ENCODE peak calls at places on chromosomes 2 and 18, in nine cellular contexts. A, F, G, E, P, I, N, O and K are unnamed samples.

GRCh38 chr2:71101656-71102055 is 28.4 kb downstream of the MCEE start:
- DNase-seq in P (no peak), F (no peak), I (no peak), N (peak), G (no peak), O (no peak), E (peak), A (peak), K (peak)

GRCh38 chr2:203706403-203706802 is at the start of gene CD28:
- DNase-seq in O (no peak), E (no peak), F (no peak), P (no peak), G (no peak), N (no peak), A (no peak), I (no peak), K (no peak)

GRCh38 chr2:26492749-26493515 is 15.0 kb upstream of the OTOF start:
- DNase-seq in G (no peak), O (no peak), N (no peak), E (no peak), I (no peak), F (no peak), P (no peak), A (no peak), K (no peak)

GRCh38 chr2:23445450-23445868 is 60.5 kb downstream of the KLHL29 start:
- DNase-seq in F (peak), O (peak), P (no peak), A (peak), N (no peak), I (no peak), E (peak), G (no peak), K (peak)

GRCh38 chr2:202035089-202035940 is 1.7 kb downstream of the FZD7 start:
- DNase-seq in P (peak), A (peak), G (no peak), I (peak), O (peak), N (no peak), E (peak), F (peak), K (peak)

GRCh38 chr2:27916293-27917015 is 25.9 kb downstream of the BABAM2 start:
- DNase-seq in I (no peak), N (no peak), A (no peak), F (no peak), G (no peak), P (no peak), O (no peak), E (no peak), K (no peak)

GRCh38 chr2:132632000-132632649 is 37.9 kb downstream of the LYPD1 start:
- DNase-seq in O (no peak), E (no peak), A (no peak), G (no peak), I (no peak), N (peak), P (no peak), F (no peak), K (peak)

GRCh38 chr18:58862851-58863538 is 1.7 kb upstream of the ZNF532 start:
- DNase-seq in I (peak), G (no peak), O (peak), F (no peak), E (peak), N (no peak), A (peak), P (no peak), K (peak)

GRCh38 chr2:53630001-53630606 is 137.5 kb upstream of the CHAC2 start:
- DNase-seq in E (peak), A (no peak), N (no peak), G (no peak), P (no peak), I (no peak), O (no peak), F (no peak), K (no peak)

GRCh38 chr2:191889924-191890323 is 43.0 kb upstream of the CAVIN2 start:
- DNase-seq in O (no peak), G (no peak), N (no peak), I (no peak), A (no peak), E (no peak), P (no peak), F (no peak), K (no peak)

GRCh38 chr2:45872211-45872610 is 220.7 kb downstream of the PRKCE start:
- DNase-seq in O (no peak), G (no peak), F (no peak), A (no peak), I (no peak), P (no peak), N (no peak), E (no peak), K (peak)

GRCh38 chr2:155368934-155369333 is 670.4 kb downstream of the KCNJ3 start:
- DNase-seq in E (peak), N (no peak), F (no peak), G (no peak), A (peak), O (no peak), P (no peak), I (no peak), K (peak)

GRCh38 chr2:178650554-178650953 is 156.7 kb downstream of the TTN start:
- DNase-seq in O (no peak), N (no peak), G (no peak), A (no peak), F (no peak), E (no peak), I (no peak), P (no peak), K (no peak)

GRCh38 chr2:218995972-218996644 is 2.9 kb upstream of the CRYBA2 start:
- DNase-seq in N (no peak), I (peak), P (peak), O (peak), A (peak), E (peak), G (no peak), F (no peak), K (peak)

GRCh38 chr18:30072609-30073385 is 969.7 kb downstream of the DSC3 start:
- DNase-seq in O (no peak), N (no peak), E (no peak), P (no peak), F (no peak), G (no peak), I (no peak), A (no peak), K (no peak)

GRCh38 chr2:83282067-83282795 is 1176.8 kb downstream of the SUCLG1 start:
- DNase-seq in P (no peak), E (no peak), I (no peak), F (no peak), N (no peak), A (no peak), O (no peak), G (no peak), K (no peak)

GRCh38 chr18:8453528-8453927 is 155.7 kb upstream of the RAB12 start:
- DNase-seq in I (no peak), E (no peak), A (no peak), P (no peak), N (no peak), O (no peak), G (no peak), F (peak), K (no peak)

GRCh38 chr18:75406491-75407445 is 20.7 kb downstream of the SMIM21 start:
- DNase-seq in O (no peak), F (no peak), A (peak), I (no peak), N (no peak), P (no peak), E (no peak), G (no peak), K (peak)

GRCh38 chr2:128644156-128644555 is 325.5 kb upstream of the HS6ST1 start:
- DNase-seq in A (no peak), O (peak), I (no peak), P (no peak), F (no peak), E (no peak), G (no peak), N (no peak), K (no peak)

GRCh38 chr2:6474368-6475140 is 391.2 kb downstream of the CMPK2 start:
- DNase-seq in N (no peak), I (no peak), F (no peak), G (no peak), E (no peak), P (no peak), O (no peak), A (no peak), K (no peak)

GRCh38 chr2:106158871-106159270 is 35.2 kb downstream of the UXS1 start:
- DNase-seq in N (no peak), P (no peak), G (no peak), O (no peak), I (no peak), F (no peak), E (no peak), A (no peak), K (no peak)

GRCh38 chr2:70643715-70644114 is 90.1 kb upstream of the TGFA start:
- DNase-seq in G (no peak), N (no peak), E (no peak), I (no peak), F (no peak), A (no peak), O (peak), P (no peak), K (peak)

GRCh38 chr2:38174646-38175096 is 98.7 kb upstream of the CYP1B1 start:
- DNase-seq in P (no peak), G (no peak), I (peak), O (no peak), N (peak), F (peak), A (peak), E (peak), K (peak)

GRCh38 chr2:152581360-152581759 is 135.9 kb downstream of the PRPF40A start:
- DNase-seq in A (no peak), N (no peak), I (no peak), F (no peak), E (no peak), P (no peak), O (no peak), G (no peak), K (no peak)

GRCh38 chr18:61402761-61403160 is 69.5 kb downstream of the CDH20 start:
- DNase-seq in F (no peak), N (no peak), A (no peak), I (no peak), G (no peak), O (no peak), E (no peak), P (no peak), K (no peak)

GRCh38 chr2:31996571-31997150 is 14.1 kb downstream of the MEMO1 start:
- DNase-seq in N (no peak), I (no peak), O (no peak), G (no peak), F (no peak), P (no peak), A (no peak), E (peak), K (peak)

GRCh38 chr2:149489452-149489851 is 98.1 kb downstream of the MMADHC start:
- DNase-seq in O (no peak), E (no peak), F (no peak), N (no peak), P (no peak), G (no peak), A (no peak), I (no peak), K (no peak)

GRCh38 chr2:149488719-149489440 is 98.7 kb downstream of the MMADHC start:
- DNase-seq in F (no peak), G (no peak), E (peak), N (no peak), O (no peak), A (no peak), I (no peak), P (no peak), K (no peak)

GRCh38 chr2:149487189-149487588 is 100.4 kb downstream of the MMADHC start:
- DNase-seq in G (no peak), I (no peak), A (no peak), O (no peak), P (no peak), N (no peak), F (no peak), E (no peak), K (no peak)

GRCh38 chr2:149492923-149493322 is 94.7 kb downstream of the MMADHC start:
- DNase-seq in E (no peak), O (no peak), A (no peak), F (no peak), N (no peak), G (no peak), I (no peak), P (no peak), K (no peak)

GRCh38 chr2:149490296-149490695 is 97.3 kb downstream of the MMADHC start:
- DNase-seq in G (no peak), F (no peak), A (peak), N (no peak), I (no peak), P (no peak), O (no peak), E (peak), K (peak)
- TF ChIP-seq CTCF in G (no peak), F (no peak), A (no peak), N (no peak), I (no peak), P (no peak), O (no peak), E (no peak), K (no peak)

GRCh38 chr2:15883684-15884083 is 56.7 kb upstream of the MYCN start:
- DNase-seq in G (no peak), N (no peak), O (no peak), F (no peak), I (no peak), P (no peak), E (no peak), A (no peak), K (no peak)

GRCh38 chr2:15884790-15885189 is 55.6 kb upstream of the MYCN start:
- DNase-seq in A (no peak), E (no peak), O (no peak), I (no peak), P (no peak), F (no peak), N (no peak), G (no peak), K (no peak)

GRCh38 chr2:15882761-15883497 is 57.4 kb upstream of the MYCN start:
- DNase-seq in F (no peak), N (no peak), I (no peak), A (no peak), P (no peak), O (no peak), E (no peak), G (no peak), K (no peak)

GRCh38 chr2:15881120-15881433 is 59.3 kb upstream of the MYCN start:
- DNase-seq in A (no peak), I (no peak), O (no peak), N (no peak), G (no peak), P (no peak), E (no peak), F (no peak), K (no peak)

DNA sequence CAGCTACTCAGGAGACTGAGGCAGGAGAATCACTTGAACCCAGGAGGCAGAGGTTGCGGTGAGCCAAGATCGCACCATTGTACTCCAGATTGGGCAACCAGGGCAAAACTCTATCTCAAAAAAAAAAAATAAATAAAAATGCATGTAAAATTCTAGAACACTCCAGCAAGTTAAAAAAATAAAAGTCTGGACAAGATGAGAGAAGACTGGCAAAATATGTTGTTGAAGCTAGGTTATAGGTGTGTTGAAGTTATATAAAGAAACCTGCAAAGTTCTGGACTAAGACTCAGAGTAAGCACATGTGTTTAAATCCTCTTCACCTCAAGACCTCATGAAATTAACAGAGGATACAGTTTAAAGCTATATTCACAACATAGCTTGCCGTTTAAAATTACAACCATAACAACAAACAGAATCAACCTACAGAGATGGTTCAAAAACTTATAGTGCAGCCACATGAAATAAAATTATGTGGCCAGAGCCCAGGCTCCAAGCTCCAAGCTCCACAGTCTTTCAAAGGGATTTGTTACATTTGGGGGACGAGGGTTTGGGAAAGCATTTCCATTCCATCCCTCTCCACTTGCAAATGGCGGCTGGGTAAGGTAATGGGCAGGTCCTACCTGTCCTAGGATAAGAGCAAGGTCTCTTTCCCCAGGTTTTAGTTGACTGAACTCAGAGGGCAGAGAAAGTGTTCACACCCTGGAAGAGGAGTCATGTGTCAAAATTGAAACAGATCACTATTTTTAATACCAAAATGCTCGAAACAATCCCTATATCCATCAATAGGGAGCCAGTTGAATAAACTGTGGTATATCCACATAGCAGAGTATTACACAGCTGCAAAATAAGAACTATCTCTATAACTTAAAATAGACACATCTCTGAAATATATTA is 59.9 kb upstream of the MYCN start:
- DNase-seq in P (no peak), O (no peak), F (no peak), N (no peak), A (no peak), G (no peak), I (no peak), E (no peak), K (no peak)
- H3K4me3 ChIP-seq in P (no peak), O (no peak), F (no peak), N (no peak), A (no peak), G (no peak), I (no peak), E (no peak), K (no peak)

DNA sequence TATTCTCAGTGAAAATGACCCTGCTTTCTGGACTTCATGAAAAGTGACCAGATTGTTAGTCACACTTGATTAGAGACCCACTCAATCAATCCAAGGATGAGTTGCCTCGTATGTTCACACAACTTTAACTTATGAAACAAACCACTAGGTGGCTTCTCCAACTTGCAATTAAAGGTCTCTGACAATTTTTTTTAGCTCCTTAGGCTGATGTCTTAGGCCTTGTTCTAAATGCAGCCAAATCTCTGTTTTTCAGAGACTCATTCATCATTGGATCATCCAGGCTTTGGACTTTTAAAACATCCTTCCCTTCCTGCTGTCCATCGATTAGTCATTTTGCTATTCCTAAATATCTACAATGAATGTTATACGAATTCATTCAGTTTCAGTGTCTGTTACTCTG is 63.3 kb downstream of the MREG start:
- DNase-seq in P (no peak), I (no peak), F (peak), N (peak), E (peak), O (no peak), G (no peak), A (peak), K (peak)
- TF ChIP-seq CTCF in P (peak), I (no peak), F (peak), N (peak), E (peak), O (peak), G (peak), A (peak), K (peak)

DNA sequence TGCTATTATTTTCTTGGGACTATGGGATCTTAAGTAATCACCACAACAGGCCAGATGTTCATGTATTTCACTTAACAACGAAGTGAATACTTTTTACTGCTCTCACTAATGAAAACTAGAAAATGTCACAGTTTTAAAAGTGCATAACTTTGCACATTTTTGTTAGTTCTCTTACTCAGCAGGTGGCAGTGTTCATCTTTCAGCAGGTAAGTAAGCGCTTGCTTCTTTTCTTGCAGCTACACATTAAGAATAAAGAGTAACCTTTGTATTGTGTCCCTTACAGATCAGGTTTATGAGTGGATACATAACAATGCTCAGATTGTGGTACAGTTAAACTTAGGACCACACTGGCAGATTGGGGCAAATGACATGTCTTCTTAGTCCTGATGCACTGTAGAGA is 61.0 kb downstream of the DAW1 start:
- DNase-seq in I (no peak), F (no peak), P (no peak), G (no peak), E (no peak), N (no peak), A (no peak), O (no peak), K (no peak)
- H3K4me3 ChIP-seq in I (no peak), F (no peak), P (no peak), G (no peak), E (no peak), N (no peak), A (no peak), O (no peak), K (no peak)

GRCh38 chr18:38688402-38688801 is 1122.8 kb upstream of the CELF4 start:
- DNase-seq in F (no peak), O (no peak), I (no peak), N (no peak), A (no peak), E (no peak), G (no peak), P (no peak), K (no peak)
- TF ChIP-seq CTCF in F (no peak), O (no peak), I (no peak), N (no peak), A (no peak), E (no peak), G (no peak), P (no peak), K (no peak)

DNA sequence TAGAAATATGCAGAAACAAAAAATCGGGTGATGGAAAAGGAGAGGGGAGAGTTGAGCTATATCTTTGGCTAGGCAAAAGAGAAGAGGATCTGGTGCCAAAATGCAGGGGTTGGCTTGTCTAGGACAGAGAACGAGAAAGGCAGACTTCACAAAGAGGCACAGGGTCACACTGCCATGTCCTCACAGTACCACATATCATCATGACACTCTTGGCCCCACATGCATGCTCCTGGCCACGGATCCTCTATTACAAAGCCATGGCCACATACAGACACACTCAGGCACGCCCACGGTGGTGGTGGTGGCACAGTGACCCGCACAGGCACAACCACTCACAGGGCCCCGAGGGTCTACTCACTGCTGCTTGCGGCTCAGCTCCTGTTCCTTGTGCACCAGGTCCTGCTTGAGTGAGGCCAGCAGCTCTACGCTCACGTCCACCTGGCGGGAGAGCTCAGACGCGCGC is 15.9 kb downstream of the FBXO41 start:
- DNase-seq in G (no peak), I (no peak), F (no peak), P (no peak), E (no peak), N (no peak), A (no peak), O (no peak), K (no peak)
- H3K4me3 ChIP-seq in G (peak), I (no peak), F (no peak), P (no peak), E (no peak), N (peak), A (no peak), O (peak), K (no peak)